ENCODE peak calls at places on chromosomes 13 and 19, in eight cellular contexts. W, F, P, U, E, N, Z and C are unnamed samples.

GRCh38 chr13:27476943-27477681 is 26.7 kb upstream of the MTIF3 start:
- DNase-seq in W (no peak), F (peak), P (no peak), U (peak), E (no peak), N (no peak), Z (no peak), C (no peak)

GRCh38 chr19:5926641-5927438 is 12.8 kb downstream of the CAPS start:
- DNase-seq in W (no peak), F (no peak), P (peak), U (no peak), E (peak), N (peak), Z (no peak), C (peak)

GRCh38 chr13:36363464-36363863 is 17.3 kb upstream of the SPART start:
- DNase-seq in W (no peak), F (no peak), P (no peak), U (no peak), E (no peak), N (no peak), Z (no peak), C (no peak)

GRCh38 chr19:7911509-7912143 is 3.0 kb upstream of the TGFBR3L start:
- DNase-seq in W (no peak), F (no peak), P (no peak), U (no peak), E (no peak), N (no peak), Z (no peak), C (no peak)

GRCh38 chr19:38441660-38442348 is 8.3 kb downstream of the RYR1 start:
- DNase-seq in W (no peak), F (no peak), P (no peak), U (no peak), E (no peak), N (no peak), Z (no peak), C (no peak)

GRCh38 chr19:49637865-49638350 is 2.0 kb downstream of the RRAS start:
- DNase-seq in W (no peak), F (peak), P (peak), U (peak), E (peak), N (peak), Z (peak), C (peak)

GRCh38 chr19:49342291-49342721 is 7.1 kb downstream of the CD37 start:
- DNase-seq in W (no peak), F (no peak), P (no peak), U (no peak), E (peak), N (peak), Z (no peak), C (no peak)

GRCh38 chr13:112894673-112895481 is 74.1 kb upstream of the MCF2L start:
- DNase-seq in W (no peak), F (peak), P (no peak), U (no peak), E (no peak), N (no peak), Z (no peak), C (no peak)

GRCh38 chr13:114298866-114299265 is 15.4 kb upstream of the CHAMP1 start:
- DNase-seq in W (no peak), F (no peak), P (no peak), U (no peak), E (no peak), N (no peak), Z (no peak), C (no peak)

GRCh38 chr13:28618595-28618994 is 40.3 kb upstream of the POMP start:
- DNase-seq in W (no peak), F (no peak), P (no peak), U (no peak), E (no peak), N (no peak), Z (no peak), C (no peak)

GRCh38 chr19:15290149-15290548 is 42.2 kb downstream of the BRD4 start:
- DNase-seq in W (no peak), F (no peak), P (no peak), U (no peak), E (no peak), N (no peak), Z (no peak), C (no peak)

DNA sequence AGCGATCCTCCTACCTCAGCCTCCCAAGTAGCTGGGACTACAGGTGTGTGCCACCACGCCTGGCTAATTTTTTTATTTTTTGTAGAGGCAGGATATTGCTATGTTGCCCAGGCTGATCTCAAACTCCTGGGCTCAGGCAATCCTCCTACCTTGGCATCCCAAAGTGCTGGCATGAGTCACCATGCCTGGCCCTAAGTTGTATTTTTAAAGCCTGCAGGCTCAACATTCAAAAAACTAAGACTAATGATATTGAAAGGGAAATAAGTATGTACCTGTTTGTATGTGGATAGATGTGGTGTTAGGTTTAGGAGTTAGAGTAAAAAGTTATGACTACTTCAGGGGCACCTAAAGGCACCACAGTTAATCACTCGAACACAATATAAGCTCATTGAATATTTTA is 5.4 kb upstream of the IPO5 start:
- DNase-seq in W (no peak), F (no peak), P (no peak), U (no peak), E (no peak), N (no peak), Z (no peak), C (no peak)
- H3K27ac ChIP-seq in W (no peak), F (no peak), P (no peak), U (no peak), E (no peak), N (no peak), Z (no peak), C (no peak)

GRCh38 chr19:14022469-14022868 is 5.5 kb upstream of the RLN3 start:
- DNase-seq in W (no peak), F (no peak), P (no peak), U (no peak), E (no peak), N (no peak), Z (no peak), C (no peak)

GRCh38 chr19:14027856-14028450 is at the start of gene RLN3:
- DNase-seq in W (no peak), F (no peak), P (no peak), U (no peak), E (no peak), N (no peak), Z (no peak), C (no peak)

GRCh38 chr19:14021474-14021873 is 6.5 kb upstream of the RLN3 start:
- DNase-seq in W (no peak), F (no peak), P (no peak), U (no peak), E (no peak), N (no peak), Z (no peak), C (no peak)

GRCh38 chr19:14019100-14019499 is 8.8 kb upstream of the RLN3 start:
- DNase-seq in W (no peak), F (no peak), P (no peak), U (no peak), E (no peak), N (no peak), Z (no peak), C (no peak)

GRCh38 chr19:14023404-14024235 is 4.3 kb upstream of the RLN3 start:
- DNase-seq in W (no peak), F (peak), P (peak), U (peak), E (peak), N (no peak), Z (no peak), C (no peak)
- TF ChIP-seq POLR2A in W (no peak), F (peak), P (no peak), U (no peak), E (no peak), N (no peak), Z (no peak), C (no peak)

GRCh38 chr19:10318807-10319426 is 3.1 kb upstream of the FDX2 start:
- DNase-seq in W (no peak), F (no peak), P (no peak), U (no peak), E (no peak), N (no peak), Z (no peak), C (no peak)

GRCh38 chr19:10315335-10316214 is at the start of gene FDX2:
- DNase-seq in W (no peak), F (peak), P (peak), U (peak), E (peak), N (peak), Z (peak), C (peak)

GRCh38 chr19:10317857-10318462 is 2.1 kb upstream of the FDX2 start:
- DNase-seq in W (no peak), F (no peak), P (no peak), U (no peak), E (no peak), N (no peak), Z (no peak), C (no peak)

GRCh38 chr19:10317045-10317856 is 1.4 kb upstream of the FDX2 start:
- DNase-seq in W (no peak), F (no peak), P (no peak), U (no peak), E (no peak), N (no peak), Z (no peak), C (no peak)

DNA sequence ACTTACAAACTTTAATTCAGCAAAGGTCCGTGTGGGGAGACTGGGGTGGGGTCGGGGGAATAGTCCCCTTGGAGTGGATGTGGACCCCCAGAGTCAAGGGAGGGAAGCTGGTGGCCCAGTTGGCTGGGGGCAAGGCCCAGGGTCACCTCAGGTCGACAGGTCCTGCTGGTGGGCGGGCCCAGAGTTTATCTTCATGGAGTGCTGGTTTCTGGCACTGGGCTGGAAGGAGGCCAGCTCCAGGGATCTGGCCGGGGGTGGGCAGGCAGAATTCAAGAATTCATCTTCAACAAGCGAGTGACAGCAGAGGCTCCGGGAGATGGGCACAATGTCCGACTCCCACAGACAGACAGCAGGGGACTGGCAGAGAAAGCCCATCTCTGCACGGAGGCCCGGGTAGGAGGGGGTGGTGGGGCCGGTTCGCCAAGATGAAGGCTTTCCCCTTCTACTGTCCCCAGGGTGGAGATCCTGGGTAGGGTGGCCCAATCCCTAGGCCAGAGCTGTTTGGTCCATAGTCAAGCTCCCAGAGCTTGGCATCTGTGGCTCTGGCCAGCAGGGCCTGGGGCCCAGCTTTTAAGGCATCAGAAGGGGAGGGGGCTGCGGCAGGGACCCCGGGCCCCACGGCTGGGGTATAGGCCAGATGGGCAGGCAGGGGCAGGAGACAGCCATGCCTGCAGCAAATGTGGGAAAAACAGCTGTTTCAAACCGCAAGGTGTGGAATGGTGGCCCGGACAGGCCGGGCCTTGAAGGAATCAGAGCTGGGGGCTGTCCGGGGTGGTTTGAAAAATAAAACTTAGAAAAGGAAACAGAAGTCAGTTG is 622 bp upstream of the FDX2 start:
- DNase-seq in W (no peak), F (no peak), P (peak), U (no peak), E (no peak), N (no peak), Z (no peak), C (no peak)
- H3K27ac ChIP-seq in W (peak), F (peak), P (peak), U (peak), E (peak), N (peak), Z (peak), C (peak)

GRCh38 chr19:2055871-2056809 is 5.1 kb upstream of the MKNK2 start:
- DNase-seq in W (no peak), F (peak), P (peak), U (no peak), E (peak), N (peak), Z (peak), C (peak)
- TF ChIP-seq POLR2A in W (peak), F (peak), P (no peak), U (no peak), E (peak), N (peak), Z (peak), C (peak)

GRCh38 chr19:3099347-3100145 is 5.4 kb downstream of the GNA11 start:
- DNase-seq in W (no peak), F (peak), P (no peak), U (no peak), E (no peak), N (no peak), Z (no peak), C (no peak)
- H3K27ac ChIP-seq in W (peak), F (peak), P (peak), U (peak), E (peak), N (peak), Z (peak), C (peak)